ENCODE peak calls at places on chromosome 9, in seven cellular contexts. M is heart left ventricle, O is transverse colon, H is spleen, E is tibial nerve, X is body of pancreas, J is adrenal gland. D is an unnamed sample. For H3K4me1, the result is how much of the 10 kb centered on the place peaks cover.

GRCh38 chr9:92807757-92808725 is 43.4 kb upstream of the BICD2 start:
- DNase-seq in M (no peak), O (peak), H (peak), E (no peak), X (peak), J (no peak), D (no peak)

GRCh38 chr9:135038331-135038730 is 49.1 kb upstream of the OLFM1 start:
- DNase-seq in M (no peak), O (no peak), H (peak), E (no peak), X (no peak), J (no peak), D (no peak)

GRCh38 chr9:100739666-100740065 is 161.8 kb downstream of the CAVIN4 start:
- DNase-seq in M (no peak), O (no peak), H (no peak), E (no peak), X (no peak), J (no peak), D (no peak)

GRCh38 chr9:70079364-70080103 is 35.9 kb downstream of the MAMDC2 start:
- DNase-seq in M (peak), O (no peak), H (no peak), E (peak), X (peak), J (no peak), D (peak)

GRCh38 chr9:5714501-5715401 is 85.8 kb downstream of the RIC1 start:
- DNase-seq in M (no peak), O (no peak), H (no peak), E (no peak), X (no peak), J (no peak), D (no peak)

GRCh38 chr9:135190789-135191577 is 103.5 kb downstream of the OLFM1 start:
- DNase-seq in M (no peak), O (no peak), H (no peak), E (no peak), X (no peak), J (no peak), D (no peak)

GRCh38 chr9:100466828-100467220 is 6.1 kb upstream of the TMEFF1 start:
- DNase-seq in M (no peak), O (no peak), H (no peak), E (no peak), X (no peak), J (no peak), D (no peak)

GRCh38 chr9:124390812-124391658 is 24.2 kb downstream of the PSMB7 start:
- DNase-seq in M (no peak), O (no peak), H (no peak), E (no peak), X (no peak), J (no peak), D (no peak)

GRCh38 chr9:90256345-90256744 is 386.3 kb downstream of the DIRAS2 start:
- DNase-seq in M (no peak), O (no peak), H (no peak), E (no peak), X (no peak), J (no peak), D (no peak)

GRCh38 chr9:14501366-14501765 is 187.4 kb upstream of the NFIB start:
- DNase-seq in M (no peak), O (no peak), H (no peak), E (no peak), X (no peak), J (no peak), D (no peak)

GRCh38 chr9:114591206-114591853 is 3.8 kb downstream of the ATP6V1G1 start:
- DNase-seq in M (no peak), O (no peak), H (no peak), E (no peak), X (no peak), J (no peak), D (no peak)

GRCh38 chr9:111961011-111961410 is 64.4 kb downstream of the UGCG start:
- DNase-seq in M (no peak), O (no peak), H (no peak), E (no peak), X (no peak), J (no peak), D (no peak)

GRCh38 chr9:135712571-135713295 is 10.7 kb downstream of the KCNT1 start:
- DNase-seq in M (no peak), O (no peak), H (no peak), E (no peak), X (no peak), J (no peak), D (no peak)

GRCh38 chr9:34957492-34958410 is at the start of gene PHF24:
- DNase-seq in M (no peak), O (no peak), H (peak), E (no peak), X (peak), J (peak), D (no peak)

GRCh38 chr9:33129251-33129885 is 37.8 kb downstream of the B4GALT1 start:
- DNase-seq in M (no peak), O (peak), H (peak), E (no peak), X (no peak), J (no peak), D (no peak)

GRCh38 chr9:135699440-135699839 is at the start of gene SOHLH1:
- DNase-seq in M (no peak), O (no peak), H (no peak), E (no peak), X (no peak), J (no peak), D (no peak)

GRCh38 chr9:109424618-109425017 is 73.5 kb downstream of the PTPN3 start:
- DNase-seq in M (no peak), O (no peak), H (no peak), E (no peak), X (no peak), J (no peak), D (no peak)

GRCh38 chr9:115237383-115238087 is 119.6 kb upstream of the TNC start:
- DNase-seq in M (no peak), O (no peak), H (no peak), E (peak), X (no peak), J (no peak), D (peak)

GRCh38 chr9:12972608-12973589 is 198.1 kb downstream of the LURAP1L start:
- DNase-seq in M (no peak), O (peak), H (no peak), E (no peak), X (peak), J (no peak), D (no peak)

DNA sequence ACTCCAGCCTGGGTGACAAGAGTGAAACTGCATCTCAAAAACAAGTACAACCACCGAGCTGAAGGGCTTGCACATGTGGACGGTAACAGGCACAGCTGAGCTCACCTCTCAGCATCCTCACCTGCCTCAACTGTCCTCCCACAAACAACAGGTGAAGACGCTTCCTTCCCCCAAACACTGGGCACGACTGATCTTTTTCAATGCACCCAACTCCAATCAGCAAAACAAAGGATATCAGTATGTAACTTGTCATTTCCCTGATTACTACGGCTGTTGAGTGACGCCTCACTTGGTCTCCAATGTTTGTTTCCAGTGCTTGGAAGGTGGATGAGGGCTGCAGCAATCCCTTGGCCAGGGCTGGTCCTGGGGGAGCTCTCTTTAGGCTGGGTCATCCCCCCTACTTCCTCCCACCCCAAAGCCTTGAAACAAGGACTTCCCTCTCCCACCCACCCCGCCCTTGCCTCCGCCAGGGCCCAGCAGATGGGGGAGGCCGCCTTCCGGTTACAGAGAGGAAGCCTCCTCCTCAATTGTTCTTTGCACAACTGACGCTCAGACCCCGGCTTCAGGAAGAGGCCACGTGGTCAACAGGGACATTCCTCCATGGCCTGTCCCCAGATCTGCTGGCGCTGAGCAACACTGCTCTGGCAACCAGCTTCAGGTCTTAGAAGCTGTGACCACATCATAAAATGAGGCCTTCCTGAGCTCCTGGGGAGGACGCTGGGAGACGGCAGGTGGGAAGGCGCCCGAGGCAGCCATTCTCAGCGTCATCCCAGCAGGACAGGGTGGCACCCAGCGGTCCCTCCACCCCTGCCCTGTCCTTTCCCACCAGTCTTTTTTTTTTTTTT is 5.9 kb downstream of the FAM78A start:
- DNase-seq in M (peak), O (peak), H (peak), E (peak), X (peak), J (peak), D (peak)
- H3K4me1 ChIP-seq in M (half or more), O (under half), H (half or more), E (under half), X (under half), J (under half), D (under half)

GRCh38 chr9:131668057-131668438 is 71.8 kb downstream of the RAPGEF1 start:
- DNase-seq in M (no peak), O (no peak), H (no peak), E (no peak), X (no peak), J (no peak), D (no peak)
- TF ChIP-seq POLR2A in M (no peak), O (no peak), H (no peak), E (no peak), X (no peak), J (no peak), D (no peak)

DNA sequence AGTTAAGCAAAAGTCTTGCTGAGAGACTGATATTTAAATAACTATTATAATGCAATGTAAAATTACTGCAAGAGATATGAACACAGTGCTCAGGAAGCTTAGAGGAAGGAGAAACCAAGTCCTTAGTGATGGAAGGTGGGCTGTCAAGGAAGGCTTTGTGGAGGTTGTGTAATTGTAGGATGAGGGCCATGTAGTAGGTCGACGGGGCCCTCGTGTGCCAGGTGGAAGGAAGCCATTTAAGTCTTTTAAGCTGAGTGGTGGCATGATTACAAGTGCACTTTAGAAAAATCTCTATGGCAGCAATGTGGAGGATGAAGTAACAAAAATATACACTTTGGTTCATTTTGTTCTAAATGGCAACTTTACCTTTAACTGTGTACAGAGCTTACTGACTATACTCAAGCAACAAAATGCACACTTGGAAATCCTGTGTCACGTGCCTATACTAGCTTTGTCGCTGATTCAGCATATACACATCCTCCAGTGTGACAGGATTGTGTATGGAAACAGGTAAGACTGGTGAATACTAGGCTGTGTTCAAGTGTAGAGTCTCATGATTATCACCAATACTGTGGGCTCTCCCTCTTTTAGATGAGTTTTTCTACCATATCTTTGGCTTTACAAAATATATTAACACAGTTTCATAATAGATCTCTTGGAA is 78.6 kb downstream of the TMC1 start:
- DNase-seq in M (no peak), O (no peak), H (no peak), E (no peak), X (no peak), J (no peak), D (no peak)
- TF ChIP-seq CTCF in M (no peak), O (no peak), H (no peak), E (no peak), X (no peak), J (no peak), D (no peak)

GRCh38 chr9:88522360-88522759 is 12.6 kb upstream of the NXNL2 start:
- DNase-seq in M (no peak), O (no peak), H (peak), E (no peak), X (no peak), J (no peak), D (no peak)

GRCh38 chr9:88521308-88521707 is 13.7 kb upstream of the NXNL2 start:
- DNase-seq in M (no peak), O (no peak), H (no peak), E (no peak), X (no peak), J (no peak), D (no peak)

GRCh38 chr9:88527626-88528025 is 7.4 kb upstream of the NXNL2 start:
- DNase-seq in M (no peak), O (no peak), H (no peak), E (no peak), X (no peak), J (no peak), D (no peak)

GRCh38 chr9:88524911-88525310 is 10.1 kb upstream of the NXNL2 start:
- DNase-seq in M (no peak), O (no peak), H (peak), E (no peak), X (no peak), J (no peak), D (no peak)

DNA sequence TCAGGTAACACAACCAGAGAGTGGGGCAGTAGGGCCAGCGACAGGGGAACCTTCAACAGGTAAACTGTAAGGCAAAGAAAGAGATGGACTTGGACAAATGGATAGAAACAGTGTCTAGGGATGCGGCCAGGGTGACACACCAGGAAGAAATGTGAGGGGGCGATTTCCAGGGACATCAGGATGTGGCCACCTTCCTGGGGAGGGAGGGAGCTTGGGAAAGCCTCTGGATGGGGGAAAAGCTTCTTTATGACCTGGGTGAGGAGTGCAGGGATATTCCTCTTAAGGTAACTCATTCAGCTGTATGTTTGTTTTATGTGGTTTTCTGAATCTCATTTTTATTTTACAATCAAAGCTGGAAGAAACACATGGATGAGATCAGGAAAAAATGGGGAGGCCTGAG is 11.9 kb upstream of the NXNL2 start:
- DNase-seq in M (no peak), O (no peak), H (peak), E (no peak), X (no peak), J (no peak), D (peak)
- H3K4me1 ChIP-seq in M (under half), O (under half), H (under half), E (under half), X (under half), J (under half), D (under half)